ENCODE peak calls at places on chromosomes 1 and 21, in four cellular contexts. I is amniotic stem cell, S is PC-9, Z is AG09309. Q is an unnamed sample.

GRCh38 chr1:235073968-235074334 is 54.7 kb downstream of the TOMM20 start:
- DNase-seq in I (no peak), S (peak), Z (no peak), Q (no peak)

GRCh38 chr1:169364948-169365347 is 2.6 kb downstream of the NME7 start:
- DNase-seq in I (no peak), S (peak), Z (no peak), Q (peak)

GRCh38 chr1:50335914-50336313 is 87.3 kb downstream of the DMRTA2 start:
- DNase-seq in I (no peak), S (no peak), Z (no peak), Q (no peak)

GRCh38 chr1:209652873-209653401 is 712 bp upstream of the LAMB3 start:
- DNase-seq in I (no peak), S (peak), Z (no peak), Q (peak)

GRCh38 chr1:66331641-66332523 is 202.1 kb upstream of the SGIP1 start:
- DNase-seq in I (peak), S (peak), Z (peak), Q (no peak)

GRCh38 chr1:161131721-161132409 is 602 bp downstream of the DEDD start:
- DNase-seq in I (no peak), S (no peak), Z (no peak), Q (no peak)

GRCh38 chr1:209674957-209675566 is at the start of gene G0S2:
- DNase-seq in I (peak), S (peak), Z (no peak), Q (peak)

GRCh38 chr1:198892065-198892464 is 253.2 kb downstream of the PTPRC start:
- DNase-seq in I (no peak), S (no peak), Z (no peak), Q (no peak)

GRCh38 chr21:24450119-24450518 is 1157.2 kb downstream of the MRPL39 start:
- DNase-seq in I (no peak), S (no peak), Z (no peak), Q (no peak)

GRCh38 chr21:20186186-20186585 is 812.0 kb upstream of the NCAM2 start:
- DNase-seq in I (no peak), S (no peak), Z (no peak), Q (no peak)

GRCh38 chr1:235697517-235697916 is 47.9 kb upstream of the GNG4 start:
- DNase-seq in I (no peak), S (no peak), Z (no peak), Q (no peak)

GRCh38 chr1:28517649-28517999 is 11.8 kb downstream of the RCC1 start:
- DNase-seq in I (no peak), S (peak), Z (no peak), Q (no peak)

GRCh38 chr1:94757931-94758330 is 62.2 kb upstream of the SLC44A3 start:
- DNase-seq in I (no peak), S (no peak), Z (no peak), Q (no peak)

GRCh38 chr1:104706631-104707147 is 957.0 kb downstream of the AMY1C start:
- DNase-seq in I (no peak), S (peak), Z (no peak), Q (peak)

GRCh38 chr1:106753069-106753468 is 303.4 kb upstream of the PRMT6 start:
- DNase-seq in I (no peak), S (no peak), Z (no peak), Q (no peak)

GRCh38 chr21:27688773-27689172 is 721.9 kb upstream of the ADAMTS5 start:
- DNase-seq in I (no peak), S (no peak), Z (no peak), Q (no peak)

GRCh38 chr1:19096036-19096833 is 113.8 kb downstream of the UBR4 start:
- DNase-seq in I (no peak), S (peak), Z (no peak), Q (peak)

GRCh38 chr21:46130721-46131720 is 24.4 kb downstream of the FTCD start:
- DNase-seq in I (no peak), S (no peak), Z (no peak), Q (no peak)

GRCh38 chr1:196464545-196464944 is 143.7 kb downstream of the KCNT2 start:
- DNase-seq in I (no peak), S (no peak), Z (peak), Q (peak)

GRCh38 chr1:166908942-166909341 is 32.9 kb upstream of the TADA1 start:
- DNase-seq in I (no peak), S (no peak), Z (peak), Q (no peak)

GRCh38 chr21:26106562-26106961 is 64.0 kb downstream of the APP start:
- DNase-seq in I (no peak), S (no peak), Z (no peak), Q (no peak)

GRCh38 chr1:206589206-206589605 is 23.1 kb downstream of the EIF2D start:
- DNase-seq in I (peak), S (no peak), Z (peak), Q (peak)

GRCh38 chr1:162065016-162065415 is 4.5 kb upstream of the NOS1AP start:
- DNase-seq in I (no peak), S (no peak), Z (no peak), Q (no peak)

GRCh38 chr1:108117908-108118902 is 81.9 kb downstream of the SLC25A24 start:
- DNase-seq in I (peak), S (peak), Z (peak), Q (no peak)

GRCh38 chr1:39625462-39626273 is 13.8 kb downstream of the HEYL start:
- DNase-seq in I (no peak), S (no peak), Z (no peak), Q (no peak)

GRCh38 chr1:240070188-240070587 is 21.5 kb upstream of the FMN2 start:
- DNase-seq in I (no peak), S (no peak), Z (no peak), Q (no peak)

GRCh38 chr21:17925900-17926299 is 106.7 kb upstream of the C21orf91 start:
- DNase-seq in I (no peak), S (no peak), Z (no peak), Q (peak)

GRCh38 chr1:245765241-245766000 is 610.6 kb downstream of the KIF26B start:
- DNase-seq in I (peak), S (no peak), Z (no peak), Q (peak)

GRCh38 chr1:54571326-54571725 is 23.3 kb downstream of the ACOT11 start:
- DNase-seq in I (no peak), S (no peak), Z (no peak), Q (no peak)

GRCh38 chr1:156382561-156382960 is 13.6 kb downstream of the RHBG start:
- DNase-seq in I (no peak), S (no peak), Z (no peak), Q (no peak)

GRCh38 chr1:207152792-207153434 is 48.9 kb downstream of the C4BPA start:
- DNase-seq in I (no peak), S (peak), Z (no peak), Q (no peak)

Q was measured in Caki2.